ENCODE peak calls at places on chromosomes 13 and 19, in four cellular contexts. One of them, this sample, is unnamed.

GRCh38 chr19:41709951-41710645 is 1.7 kb downstream of the CEACAM5 start:
- DNase-seq in MM.1S: no peak
- DNase-seq in HCT116: no peak
- DNase-seq in PC-3: no peak
- DNase-seq in this sample: no peak

GRCh38 chr19:38718747-38719543 is 25.3 kb downstream of the CAPN12 start:
- DNase-seq in MM.1S: no peak
- DNase-seq in HCT116: no peak
- DNase-seq in PC-3: no peak
- DNase-seq in this sample: peak

GRCh38 chr13:32883501-32883900 is 132.7 kb upstream of the KL start:
- DNase-seq in PC-3: no peak
- DNase-seq in MM.1S: no peak
- DNase-seq in HCT116: no peak
- DNase-seq in this sample: peak

GRCh38 chr13:80361298-80361697 is 20.4 kb upstream of the SPRY2 start:
- DNase-seq in PC-3: no peak
- DNase-seq in HCT116: no peak
- DNase-seq in MM.1S: no peak
- DNase-seq in this sample: no peak

GRCh38 chr19:35813043-35813890 is 622 bp upstream of the PRODH2 start:
- DNase-seq in HCT116: no peak
- DNase-seq in MM.1S: no peak
- DNase-seq in PC-3: no peak
- DNase-seq in this sample: no peak

GRCh38 chr19:3129112-3129511 is 6.7 kb upstream of the GNA15 start:
- DNase-seq in HCT116: peak
- DNase-seq in MM.1S: no peak
- DNase-seq in PC-3: peak
- DNase-seq in this sample: peak

GRCh38 chr19:39265321-39265916 is 2.8 kb upstream of the IFNL2 start:
- DNase-seq in PC-3: no peak
- DNase-seq in MM.1S: no peak
- DNase-seq in HCT116: no peak
- DNase-seq in this sample: peak

GRCh38 chr19:45507864-45508680 is 793 bp downstream of the VASP start:
- DNase-seq in MM.1S: no peak
- DNase-seq in PC-3: no peak
- DNase-seq in HCT116: no peak
- DNase-seq in this sample: peak

GRCh38 chr19:2600914-2601870 is 101.3 kb downstream of the GNG7 start:
- DNase-seq in MM.1S: no peak
- DNase-seq in PC-3: no peak
- DNase-seq in HCT116: no peak
- DNase-seq in this sample: no peak

GRCh38 chr13:23794267-23795161 is 94.7 kb downstream of the MIPEP start:
- DNase-seq in PC-3: peak
- DNase-seq in MM.1S: peak
- DNase-seq in HCT116: no peak
- DNase-seq in this sample: peak

GRCh38 chr19:34808566-34808965 is 35.6 kb upstream of the ZNF599 start:
- DNase-seq in PC-3: peak
- DNase-seq in HCT116: no peak
- DNase-seq in MM.1S: no peak
- DNase-seq in this sample: peak

GRCh38 chr13:37531054-37531453 is 67.5 kb downstream of the POSTN start:
- DNase-seq in PC-3: no peak
- DNase-seq in HCT116: no peak
- DNase-seq in MM.1S: no peak
- DNase-seq in this sample: peak

GRCh38 chr19:43432866-43433673 is 18.4 kb downstream of the TEX101 start:
- DNase-seq in HCT116: peak
- DNase-seq in MM.1S: peak
- DNase-seq in PC-3: peak
- DNase-seq in this sample: peak

GRCh38 chr19:1658446-1659433 is 6.3 kb upstream of the TCF3 start:
- DNase-seq in HCT116: no peak
- DNase-seq in PC-3: no peak
- DNase-seq in MM.1S: no peak
- DNase-seq in this sample: no peak

GRCh38 chr13:99119686-99120085 is 81.0 kb upstream of the UBAC2 start:
- DNase-seq in MM.1S: no peak
- DNase-seq in PC-3: no peak
- DNase-seq in HCT116: no peak
- DNase-seq in this sample: no peak

GRCh38 chr13:38950987-38951386 is 39.6 kb downstream of the STOML3 start:
- DNase-seq in PC-3: no peak
- DNase-seq in HCT116: no peak
- DNase-seq in MM.1S: no peak
- DNase-seq in this sample: no peak

GRCh38 chr19:6588508-6589345 is 2.2 kb downstream of the CD70 start:
- DNase-seq in HCT116: no peak
- DNase-seq in PC-3: no peak
- DNase-seq in MM.1S: no peak
- DNase-seq in this sample: peak

GRCh38 chr13:25688524-25688923 is 316.8 kb downstream of the ATP8A2 start:
- DNase-seq in HCT116: no peak
- DNase-seq in MM.1S: no peak
- DNase-seq in PC-3: no peak
- DNase-seq in this sample: no peak

GRCh38 chr19:55437410-55437809 is 5.7 kb downstream of the SHISA7 start:
- DNase-seq in PC-3: peak
- DNase-seq in HCT116: peak
- DNase-seq in MM.1S: peak
- DNase-seq in this sample: peak

GRCh38 chr19:33740811-33741396 is 55.8 kb upstream of the KCTD15 start:
- DNase-seq in HCT116: no peak
- DNase-seq in MM.1S: peak
- DNase-seq in PC-3: peak
- DNase-seq in this sample: peak

GRCh38 chr13:51803422-51804294 is at the start of gene DHRS12:
- DNase-seq in MM.1S: peak
- DNase-seq in HCT116: peak
- DNase-seq in PC-3: peak
- DNase-seq in this sample: peak

GRCh38 chr13:38265135-38265497 is 84.5 kb upstream of the UFM1 start:
- DNase-seq in MM.1S: no peak
- DNase-seq in PC-3: no peak
- DNase-seq in HCT116: no peak
- DNase-seq in this sample: no peak

GRCh38 chr19:29004796-29005195 is 208.2 kb downstream of the UQCRFS1 start:
- DNase-seq in HCT116: no peak
- DNase-seq in PC-3: no peak
- DNase-seq in MM.1S: no peak
- DNase-seq in this sample: no peak

GRCh38 chr19:17554968-17555479 is 425 bp upstream of the COLGALT1 start:
- DNase-seq in MM.1S: no peak
- DNase-seq in HCT116: no peak
- DNase-seq in PC-3: no peak
- DNase-seq in this sample: no peak

GRCh38 chr19:13056052-13056660 is 46.5 kb downstream of the LYL1 start:
- DNase-seq in MM.1S: no peak
- DNase-seq in PC-3: peak
- DNase-seq in HCT116: peak
- DNase-seq in this sample: peak

GRCh38 chr19:2456301-2456570 is 523 bp downstream of the LMNB2 start:
- DNase-seq in MM.1S: no peak
- DNase-seq in PC-3: no peak
- DNase-seq in HCT116: no peak
- DNase-seq in this sample: no peak

GRCh38 chr19:19207637-19208582 is 3.8 kb upstream of the NCAN start:
- DNase-seq in HCT116: no peak
- DNase-seq in MM.1S: no peak
- DNase-seq in PC-3: no peak
- DNase-seq in this sample: no peak

GRCh38 chr13:104460553-104460952 is 1394.3 kb upstream of the SLC10A2 start:
- DNase-seq in PC-3: peak
- DNase-seq in MM.1S: no peak
- DNase-seq in HCT116: no peak
- DNase-seq in this sample: no peak
- TF ChIP-seq EZH2phosphoT487 in PC-3: no peak
- TF ChIP-seq EZH2phosphoT487 in MM.1S: no peak
- TF ChIP-seq EZH2phosphoT487 in HCT116: no peak
- TF ChIP-seq EZH2phosphoT487 in this sample: no peak

GRCh38 chr19:4228765-4229178 is 551 bp upstream of the EBI3 start:
- DNase-seq in HCT116: no peak
- DNase-seq in MM.1S: no peak
- DNase-seq in PC-3: no peak
- DNase-seq in this sample: no peak
- H3K9ac ChIP-seq in HCT116: no peak
- H3K9ac ChIP-seq in MM.1S: no peak
- H3K9ac ChIP-seq in PC-3: no peak
- H3K9ac ChIP-seq in this sample: no peak

GRCh38 chr13:106104281-106104901 is 431.1 kb downstream of the EFNB2 start:
- DNase-seq in HCT116: peak
- DNase-seq in MM.1S: no peak
- DNase-seq in PC-3: peak
- DNase-seq in this sample: peak
- TF ChIP-seq EZH2phosphoT487 in HCT116: no peak
- TF ChIP-seq EZH2phosphoT487 in MM.1S: no peak
- TF ChIP-seq EZH2phosphoT487 in PC-3: no peak
- TF ChIP-seq EZH2phosphoT487 in this sample: no peak

GRCh38 chr13:114061047-114061446 is 71.4 kb downstream of the RASA3 start:
- DNase-seq in HCT116: no peak
- DNase-seq in PC-3: no peak
- DNase-seq in MM.1S: no peak
- DNase-seq in this sample: no peak

GRCh38 chr13:114061746-114062145 is 70.7 kb downstream of the RASA3 start:
- DNase-seq in MM.1S: no peak
- DNase-seq in HCT116: no peak
- DNase-seq in PC-3: no peak
- DNase-seq in this sample: no peak

GRCh38 chr13:114059428-114059827 is 73.0 kb downstream of the RASA3 start:
- DNase-seq in HCT116: no peak
- DNase-seq in PC-3: no peak
- DNase-seq in MM.1S: no peak
- DNase-seq in this sample: no peak

GRCh38 chr13:114058051-114058867 is 74.2 kb downstream of the RASA3 start:
- DNase-seq in PC-3: no peak
- DNase-seq in MM.1S: no peak
- DNase-seq in HCT116: no peak
- DNase-seq in this sample: no peak

DNA sequence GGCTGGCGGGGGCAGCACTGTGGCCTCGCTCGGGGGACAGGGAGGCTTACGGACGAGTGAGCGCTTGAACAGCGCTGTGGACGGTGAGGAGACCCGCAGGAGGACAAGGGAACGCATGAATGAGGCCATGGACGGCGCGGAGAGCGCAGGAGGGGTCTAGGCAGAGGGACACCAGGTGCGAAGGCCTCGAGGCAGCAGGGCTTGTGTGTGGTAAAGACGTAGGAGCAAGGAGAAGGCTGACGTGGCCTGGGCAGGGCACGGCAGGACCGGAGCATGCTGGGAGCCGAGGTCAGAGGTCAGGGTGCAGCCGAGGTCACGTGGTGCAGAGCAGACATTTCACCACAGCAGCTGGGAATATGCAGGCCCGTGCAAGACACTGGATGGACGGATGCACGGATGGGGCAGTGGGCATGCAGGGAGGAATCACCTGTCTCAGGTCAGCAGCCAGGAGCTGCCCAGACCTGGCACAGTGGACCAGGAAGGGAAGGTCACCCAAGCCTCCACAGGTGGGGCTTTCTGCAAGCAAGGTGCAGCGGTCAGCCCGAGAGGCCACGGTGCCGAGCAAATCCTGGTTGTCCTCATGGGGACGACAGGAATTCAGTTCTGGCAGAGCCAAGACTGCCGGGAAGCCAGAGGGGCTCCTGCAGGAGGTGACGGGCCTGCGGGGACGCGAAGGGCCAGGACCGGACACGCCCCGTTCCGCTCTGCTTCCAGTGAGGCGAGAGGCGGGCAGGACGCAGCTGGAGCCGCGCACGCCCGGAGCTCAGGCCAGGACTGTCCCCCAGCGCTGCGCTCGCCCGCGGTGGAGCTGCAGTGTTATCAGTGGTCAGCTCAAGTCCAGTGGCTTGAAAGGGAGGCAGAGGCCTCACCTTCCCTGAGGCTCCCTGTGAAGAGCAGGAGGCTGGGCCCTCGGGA is 72.2 kb downstream of the RASA3 start:
- DNase-seq in MM.1S: no peak
- DNase-seq in PC-3: no peak
- DNase-seq in HCT116: no peak
- DNase-seq in this sample: no peak
- H3K9ac ChIP-seq in MM.1S: no peak
- H3K9ac ChIP-seq in PC-3: no peak
- H3K9ac ChIP-seq in HCT116: no peak
- H3K9ac ChIP-seq in this sample: no peak

DNA sequence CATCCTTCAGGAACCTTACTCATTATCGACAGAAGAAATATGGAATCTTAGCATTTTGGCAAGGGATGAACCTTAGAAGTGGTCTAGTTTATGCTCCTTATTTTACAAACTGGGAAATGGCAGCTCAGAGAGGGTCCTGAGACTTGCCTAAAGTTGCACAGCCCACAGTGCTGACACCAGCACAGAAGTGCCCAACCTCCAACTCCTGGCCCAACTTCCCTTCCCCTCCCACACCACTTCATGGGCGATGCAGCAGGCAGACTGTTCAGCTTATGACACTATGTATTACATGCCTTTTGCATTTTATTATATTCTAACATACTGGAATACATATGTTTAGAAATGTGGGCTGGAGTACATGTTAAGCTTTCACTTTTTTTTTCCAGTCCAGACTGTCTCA is 3.5 kb downstream of the GJA3 start:
- DNase-seq in PC-3: no peak
- DNase-seq in HCT116: no peak
- DNase-seq in MM.1S: no peak
- DNase-seq in this sample: peak
- TF ChIP-seq EZH2phosphoT487 in PC-3: no peak
- TF ChIP-seq EZH2phosphoT487 in HCT116: no peak
- TF ChIP-seq EZH2phosphoT487 in MM.1S: no peak
- TF ChIP-seq EZH2phosphoT487 in this sample: no peak

This sample was measured in GM23248.